ENCODE peak calls at places on chromosomes 2 and 18, in ten cellular contexts. Z, N, E, F, Y, G, J, C, D and U are unnamed samples.
A peak's percentile ranks its signal among the peaks of the same experiment; 100 is the strongest.

GRCh38 chr2:144268036-144268678 is 251.8 kb downstream of the ZEB2 start:
- DNase-seq in N (no peak), Y (no peak), C (no peak), J (no peak), F (no peak), G (no peak), E (no peak), D (no peak), Z (no peak), U (no peak)

GRCh38 chr2:188937228-188938220 is 36.6 kb upstream of the COL3A1 start:
- DNase-seq in Y (no peak), F (no peak), G (no peak), D (no peak), N (peak; percentile 41), J (no peak), C (no peak), Z (no peak), E (no peak), U (no peak)

GRCh38 chr2:194545978-194546377 is 1111.0 kb upstream of the SLC39A10 start:
- DNase-seq in J (no peak), F (no peak), N (peak; percentile 17), D (no peak), Z (no peak), Y (no peak), G (no peak), E (no peak), C (no peak), U (no peak)

GRCh38 chr18:79204889-79205807 is 136.0 kb downstream of the ATP9B start:
- DNase-seq in G (no peak), E (no peak), F (no peak), N (no peak), C (no peak), D (no peak), Z (no peak), Y (no peak), J (no peak), U (no peak)

GRCh38 chr2:79824086-79824786 is 311.4 kb downstream of the CTNNA2 start:
- DNase-seq in F (no peak), J (no peak), Z (no peak), Y (no peak), E (no peak), C (no peak), N (no peak), D (no peak), G (no peak), U (no peak)

GRCh38 chr2:221817052-221817451 is 244.9 kb upstream of the EPHA4 start:
- DNase-seq in E (no peak), Z (no peak), N (peak; percentile 42), J (no peak), C (no peak), D (no peak), Y (no peak), F (no peak), G (no peak), U (no peak)

GRCh38 chr2:84969511-84970265 is 1.3 kb upstream of the KCMF1 start:
- DNase-seq in E (no peak), D (no peak), N (peak; percentile 43), Z (no peak), C (peak; percentile 34), G (no peak), Y (no peak), J (no peak), F (no peak), U (no peak)

GRCh38 chr2:202335791-202336467 is 40.2 kb upstream of the BMPR2 start:
- DNase-seq in N (peak; percentile 45), C (no peak), E (no peak), Z (no peak), F (no peak), Y (no peak), G (no peak), D (no peak), J (peak; percentile 31), U (no peak)

GRCh38 chr2:29401994-29402393 is 286.8 kb downstream of the CLIP4 start:
- DNase-seq in E (no peak), D (no peak), G (no peak), F (no peak), Y (no peak), N (no peak), Z (no peak), J (peak; percentile 33), C (no peak), U (no peak)

GRCh38 chr2:219521066-219521880 is 7.0 kb downstream of the ASIC4 start:
- DNase-seq in G (no peak), N (peak; percentile 73), J (peak; percentile 56), Z (peak; percentile 94), D (peak; percentile 47), E (no peak), C (peak; percentile 85), F (peak; percentile 73), Y (peak; percentile 50), U (no peak)

GRCh38 chr18:23317975-23318675 is 135.0 kb upstream of the RIOK3 start:
- DNase-seq in G (no peak), N (no peak), D (no peak), J (no peak), E (no peak), Z (no peak), Y (no peak), C (no peak), F (no peak), U (no peak)

GRCh38 chr2:216616083-216616678 is 17.0 kb upstream of the IGFBP2 start:
- DNase-seq in N (no peak), C (no peak), J (no peak), D (no peak), Z (no peak), G (no peak), Y (no peak), F (no peak), E (no peak), U (no peak)
- H3K27ac ChIP-seq in N (peak overlapping the region; percentile 7), C (no peak overlapping the region), J (no peak overlapping the region), D (no peak overlapping the region), Z (no peak overlapping the region), G (no peak overlapping the region), Y (no peak overlapping the region), F (no peak overlapping the region), E (no peak overlapping the region), U (no peak overlapping the region)

GRCh38 chr2:75647771-75648170 is 1.2 kb downstream of the MRPL19 start:
- DNase-seq in J (no peak), F (no peak), Z (no peak), G (no peak), E (no peak), D (no peak), N (no peak), Y (no peak), C (no peak), U (no peak)
- H3K4me3 ChIP-seq in J (peak overlapping the region; percentile 75), F (no peak overlapping the region), Z (peak overlapping the region; percentile 98), G (peak overlapping the region; percentile 91), E (no peak overlapping the region), D (peak overlapping the region; percentile 69), N (peak overlapping the region; percentile 65), Y (peak overlapping the region; percentile 97), C (peak overlapping the region; percentile 84), U (peak overlapping the region; percentile 88)

DNA sequence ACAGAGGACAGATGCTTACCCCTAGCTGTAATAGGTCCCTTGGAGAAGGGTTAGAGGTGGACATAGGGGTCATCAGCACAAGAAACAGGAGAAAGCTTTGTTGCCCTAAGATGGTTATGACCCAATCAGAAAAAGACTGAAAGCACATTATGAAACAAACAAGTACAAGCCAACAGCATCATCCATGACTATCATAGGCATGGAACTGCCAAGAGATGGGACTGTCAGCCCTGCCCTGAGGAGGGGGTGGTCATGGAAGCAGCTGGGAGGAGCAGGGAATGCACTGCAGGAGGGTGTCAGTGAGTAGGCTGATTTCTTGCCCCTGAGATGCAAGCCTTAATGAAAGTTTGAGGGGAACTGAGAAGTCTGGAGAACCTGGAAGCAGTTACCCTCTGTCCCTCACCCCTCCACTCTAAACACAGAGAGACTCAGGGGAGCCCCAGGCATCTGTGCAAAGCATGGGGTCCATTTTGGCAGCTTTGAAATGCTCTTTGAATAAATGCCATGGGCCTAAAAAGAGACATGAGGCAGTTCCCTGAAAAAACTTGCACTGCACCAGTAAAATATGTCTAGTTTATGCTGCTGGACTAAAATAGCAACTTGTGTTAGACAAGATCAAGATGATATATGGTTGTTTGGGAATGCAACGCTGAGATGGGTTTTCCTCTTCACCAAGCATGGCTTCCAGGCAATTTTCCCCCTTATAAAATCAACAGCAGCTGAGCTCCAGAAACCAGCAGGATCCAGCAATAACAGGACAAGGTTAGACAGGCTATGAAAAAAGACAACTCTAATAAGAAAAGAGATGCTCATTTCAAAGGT is 122.7 kb upstream of the ZFP36L2 start:
- DNase-seq in F (no peak), G (no peak), D (no peak), E (no peak), Y (no peak), Z (no peak), N (no peak), C (no peak), J (no peak), U (peak; percentile 75)
- H3K4me1 ChIP-seq in F (peaks cover 49% of the 10 kb centered on the region), G (peaks cover 12% of the 10 kb centered on the region), D (peaks cover 16% of the 10 kb centered on the region), E (peaks cover 3% of the 10 kb centered on the region), Y (peaks cover 4% of the 10 kb centered on the region), Z (peaks cover 17% of the 10 kb centered on the region), N (no peaks in the 10 kb centered on the region), C (peaks cover 59% of the 10 kb centered on the region), J (peaks cover 64% of the 10 kb centered on the region), U (peaks cover 47% of the 10 kb centered on the region)

GRCh38 chr18:55585050-55585449 is 2.9 kb downstream of the TCF4 start:
- DNase-seq in G (no peak), F (no peak), C (no peak), N (no peak), E (no peak), D (no peak), Z (no peak), J (no peak), Y (no peak), U (no peak)
- H3K27ac ChIP-seq in G (peak overlapping the region; percentile 38), F (peak overlapping the region; percentile 44), C (no peak overlapping the region), N (peak overlapping the region; percentile 12), E (no peak overlapping the region), D (peak overlapping the region; percentile 91), Z (no peak overlapping the region), J (peak overlapping the region; percentile 86), Y (no peak overlapping the region), U (no peak overlapping the region)

GRCh38 chr2:127526142-127526939 is at the start of gene IWS1:
- DNase-seq in D (peak; percentile 96), N (peak; percentile 98), F (peak; percentile 97), G (peak; percentile 96), Z (peak; percentile 98), C (peak; percentile 99), J (peak; percentile 97), Y (peak; percentile 96), E (peak; percentile 94), U (peak; percentile 98)

GRCh38 chr2:127525692-127526141 is 572 bp downstream of the IWS1 start:
- DNase-seq in Y (no peak), D (no peak), E (no peak), N (no peak), J (no peak), C (peak; percentile 58), Z (peak; percentile 71), F (no peak), G (no peak), U (no peak)

GRCh38 chr2:127520424-127520823 is 5.9 kb downstream of the IWS1 start:
- DNase-seq in Y (no peak), D (no peak), Z (no peak), J (no peak), N (peak; percentile 52), E (no peak), F (no peak), C (no peak), G (no peak), U (no peak)

GRCh38 chr2:127526940-127527804 is 883 bp upstream of the IWS1 start:
- DNase-seq in Z (peak; percentile 61), D (no peak), N (no peak), C (no peak), F (no peak), E (no peak), Y (no peak), J (no peak), G (no peak), U (no peak)

GRCh38 chr2:127523269-127523930 is 2.9 kb downstream of the IWS1 start:
- DNase-seq in Z (no peak), F (no peak), J (no peak), E (no peak), C (no peak), Y (no peak), D (no peak), N (no peak), G (no peak), U (no peak)
- H3K4me3 ChIP-seq in Z (peak overlapping the region; percentile 98), F (no peak overlapping the region), J (no peak overlapping the region), E (no peak overlapping the region), C (no peak overlapping the region), Y (no peak overlapping the region), D (no peak overlapping the region), N (no peak overlapping the region), G (no peak overlapping the region), U (no peak overlapping the region)